ENCODE peak calls at places on chromosomes 11 and 22, in five cellular contexts. H is hepatocyte; M is CD4-positive, alpha-beta T cell; D is body of pancreas; V is left ventricle myocardium inferior. K is an unnamed sample.

GRCh38 chr11:62542111-62542745 is 4.4 kb downstream of the AHNAK start:
- DNase-seq in D (no peak), M (no peak), H (no peak), V (no peak), K (no peak)

GRCh38 chr22:48646216-48646925 is 1181.3 kb downstream of the BRD1 start:
- DNase-seq in H (no peak), D (no peak), M (no peak), V (no peak), K (no peak)

GRCh38 chr11:44058275-44058674 is 7.8 kb upstream of the ACCS start:
- DNase-seq in V (no peak), H (no peak), M (no peak), D (no peak), K (no peak)

GRCh38 chr22:25368271-25368670 is 148.8 kb downstream of the CRYBB2 start:
- DNase-seq in V (no peak), M (no peak), H (peak; percentile 28), D (no peak), K (peak; percentile 44)

GRCh38 chr11:73404506-73405145 is 28.4 kb downstream of the RELT start:
- DNase-seq in V (no peak), M (no peak), D (no peak), H (no peak), K (no peak)

GRCh38 chr11:61667684-61668320 is 12.4 kb upstream of the DAGLA start:
- DNase-seq in V (no peak), H (no peak), M (no peak), D (no peak), K (no peak)

GRCh38 chr11:119389611-119390254 is 8.2 kb upstream of the USP2 start:
- DNase-seq in V (no peak), M (no peak), D (peak; percentile 19), H (no peak), K (no peak)

GRCh38 chr11:64259533-64260067 is 8.3 kb downstream of the PLCB3 start:
- DNase-seq in H (no peak), V (no peak), D (no peak), M (no peak), K (no peak)

GRCh38 chr11:128361451-128362020 is 225.8 kb downstream of the ETS1 start:
- DNase-seq in D (no peak), H (peak; percentile 59), M (no peak), V (no peak), K (no peak)

GRCh38 chr22:26404851-26405357 is 24.2 kb upstream of the ASPHD2 start:
- DNase-seq in V (no peak), D (no peak), M (no peak), H (no peak), K (no peak)

GRCh38 chr11:18608373-18608772 is 8.8 kb downstream of the MISFA start:
- DNase-seq in M (no peak), D (no peak), V (no peak), H (peak; percentile 27), K (no peak)

GRCh38 chr11:10454902-10455631 is at the start of gene AMPD3:
- DNase-seq in M (no peak), D (no peak), H (peak; percentile 81), V (no peak), K (peak; percentile 89)

GRCh38 chr11:1162498-1163311 is 5.0 kb downstream of the MUC5AC start:
- DNase-seq in H (no peak), M (no peak), V (no peak), D (no peak), K (no peak)

GRCh38 chr11:118373263-118373662 is 13.9 kb downstream of the UBE4A start:
- DNase-seq in D (no peak), M (no peak), V (no peak), H (no peak), K (no peak)

GRCh38 chr11:44997566-44997965 is 46.9 kb upstream of the TP53I11 start:
- DNase-seq in M (no peak), D (no peak), H (no peak), V (no peak), K (no peak)

GRCh38 chr11:104089481-104089880 is 53.0 kb downstream of the DDI1 start:
- DNase-seq in H (no peak), V (no peak), D (no peak), M (no peak), K (no peak)

GRCh38 chr11:63459586-63459985 is 31.4 kb downstream of the PLAAT5 start:
- DNase-seq in D (no peak), V (no peak), H (no peak), M (no peak), K (no peak)

GRCh38 chr11:65435981-65436411 is 13.4 kb downstream of the NEAT1 start:
- DNase-seq in M (no peak), H (no peak), D (peak; percentile 23), V (no peak), K (no peak)

GRCh38 chr22:31933816-31934482 is 10.4 kb upstream of the YWHAH start:
- DNase-seq in D (no peak), V (no peak), H (no peak), M (no peak), K (no peak)

GRCh38 chr22:49672013-49672516 is 155.6 kb downstream of the BRD1 start:
- DNase-seq in H (no peak), V (no peak), M (no peak), D (no peak), K (no peak)

GRCh38 chr22:49671331-49672012 is 156.2 kb downstream of the BRD1 start:
- DNase-seq in V (no peak), H (no peak), D (peak; percentile 7), M (no peak), K (no peak)

GRCh38 chr22:49668402-49668801 is 159.3 kb downstream of the BRD1 start:
- DNase-seq in H (no peak), D (no peak), M (no peak), V (no peak), K (no peak)

GRCh38 chr22:49673048-49673447 is 154.6 kb downstream of the BRD1 start:
- DNase-seq in H (no peak), M (no peak), D (no peak), V (no peak), K (no peak)

DNA sequence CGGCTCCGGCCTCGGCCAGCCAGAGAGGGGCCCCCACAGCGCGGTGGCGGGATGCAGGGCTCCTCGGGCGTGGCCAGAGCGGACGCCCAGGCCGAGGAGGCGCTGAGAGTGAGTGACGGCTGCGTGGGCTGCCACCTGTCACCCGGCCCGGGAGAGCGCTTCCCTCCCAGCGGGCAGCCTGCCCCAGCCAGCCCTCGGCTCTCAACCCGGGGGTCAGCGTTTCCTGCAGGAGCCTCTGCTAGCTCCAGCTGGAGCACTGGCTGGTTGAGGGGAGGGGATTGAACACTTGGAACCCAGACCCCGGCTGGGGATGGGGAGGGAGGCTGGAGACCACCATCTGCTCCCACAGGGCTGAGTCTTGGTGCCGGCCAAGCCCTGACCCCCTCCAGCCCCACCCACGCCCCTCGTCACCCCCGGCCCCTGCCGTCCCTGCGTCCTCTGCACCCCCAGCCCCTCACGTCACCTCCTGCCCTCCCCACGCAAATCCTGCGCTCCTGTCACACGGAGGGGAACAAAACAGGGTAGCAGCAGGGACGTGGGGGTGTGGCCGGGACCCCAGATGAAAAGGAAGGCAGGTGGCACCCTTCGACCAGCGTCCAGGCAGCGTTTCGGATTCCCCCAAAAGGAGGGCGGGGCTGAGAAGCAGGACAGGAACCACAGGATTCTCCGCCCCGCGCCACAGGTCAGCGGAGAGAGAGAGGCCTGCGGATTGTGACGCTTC is 156.9 kb downstream of the BRD1 start:
- DNase-seq in H (no peak), D (peak; percentile 9), V (no peak), M (no peak), K (no peak)
- H3K27ac ChIP-seq in H (no peak overlapping the region), D (no peak overlapping the region), V (peak overlapping the region; percentile 41), M (no peak overlapping the region), K (no peak overlapping the region)

GRCh38 chr11:13726456-13726855 is 58.0 kb downstream of the FAR1 start:
- DNase-seq in M (no peak), V (no peak), D (no peak), H (no peak), K (no peak)
- H3K27ac ChIP-seq in M (no peak overlapping the region), V (no peak overlapping the region), D (no peak overlapping the region), H (no peak overlapping the region), K (no peak overlapping the region)

DNA sequence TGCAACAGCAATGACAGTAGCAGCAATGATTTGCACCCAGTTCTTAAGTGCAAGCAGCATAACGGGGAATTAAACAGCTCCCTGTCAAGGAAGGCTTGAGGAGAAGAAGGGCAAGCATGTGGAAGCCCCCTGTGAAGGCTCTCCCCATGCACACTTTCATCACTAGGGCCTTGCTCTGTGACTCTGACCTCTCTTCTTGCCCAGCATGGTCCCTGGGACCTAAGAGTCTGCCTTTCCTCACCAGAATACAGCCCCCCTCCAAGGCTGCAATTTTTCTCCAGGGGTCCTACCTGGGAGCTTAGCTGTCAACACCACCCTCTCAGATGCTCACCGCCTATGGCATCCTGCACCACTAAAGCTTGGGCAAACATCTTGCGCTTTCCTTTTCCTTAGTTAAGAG is 187.5 kb downstream of the ADAMTS15 start:
- DNase-seq in M (no peak), V (no peak), D (no peak), H (no peak), K (no peak)
- H3K27ac ChIP-seq in M (no peak overlapping the region), V (no peak overlapping the region), D (no peak overlapping the region), H (no peak overlapping the region), K (peak overlapping the region; percentile 81)

DNA sequence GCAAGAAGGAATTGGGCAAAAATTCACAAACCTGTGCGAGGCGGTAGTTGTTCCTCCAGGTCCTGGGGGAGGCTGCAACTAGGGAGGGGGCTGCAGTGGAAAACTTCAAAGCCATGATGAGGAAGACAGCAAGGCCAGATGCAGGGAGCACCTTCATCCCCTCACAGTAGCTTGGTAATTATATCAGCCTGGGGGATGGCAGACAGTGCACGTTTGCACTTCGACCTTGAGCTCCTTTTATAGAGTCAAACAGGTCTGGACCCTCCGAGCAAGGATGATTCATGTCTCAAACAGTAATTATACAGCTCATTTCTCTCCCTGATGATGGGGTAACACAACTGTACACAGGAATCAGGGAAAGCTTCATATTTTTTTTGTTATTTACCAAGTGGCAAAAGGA is at the start of gene MMP20:
- DNase-seq in M (no peak), V (no peak), D (no peak), H (no peak), K (no peak)
- H3K27ac ChIP-seq in M (no peak within 1 kb of the TSS), V (no peak within 1 kb of the TSS), D (no peak within 1 kb of the TSS), H (peak within 1 kb of the TSS; percentile 12), K (no peak within 1 kb of the TSS)

GRCh38 chr11:36016263-36016662 is 72.4 kb downstream of the LDLRAD3 start:
- DNase-seq in M (no peak), H (no peak), V (no peak), D (no peak), K (no peak)
- H3K27ac ChIP-seq in M (no peak overlapping the region), H (no peak overlapping the region), V (peak overlapping the region; percentile 16), D (no peak overlapping the region), K (no peak overlapping the region)

DNA sequence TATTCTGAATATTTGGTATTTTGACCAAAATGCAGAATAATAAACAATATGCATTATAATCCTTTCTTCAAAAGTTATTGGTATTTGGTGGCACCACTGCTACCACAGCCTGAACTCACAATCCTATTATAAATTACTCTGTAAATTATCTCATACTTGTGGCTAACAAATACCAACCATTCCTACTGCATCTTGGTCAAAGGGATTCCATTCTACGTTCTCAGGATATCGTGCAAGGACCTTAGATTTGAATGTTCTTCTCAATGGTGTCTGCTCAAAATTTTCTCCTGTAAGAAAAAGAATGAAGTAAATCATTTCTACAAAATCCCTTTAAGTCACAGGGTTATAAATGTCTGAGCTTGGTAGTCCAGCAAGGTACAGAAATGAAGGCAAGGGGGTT is 58.7 kb downstream of the DENND5A start:
- DNase-seq in V (no peak), D (no peak), M (no peak), H (no peak), K (no peak)
- H3K27ac ChIP-seq in V (no peak overlapping the region), D (no peak overlapping the region), M (no peak overlapping the region), H (no peak overlapping the region), K (no peak overlapping the region)

GRCh38 chr22:29605236-29605850 is 1.9 kb downstream of the NF2 start:
- DNase-seq in D (no peak), H (no peak), V (no peak), M (no peak), K (no peak)
- H3K27ac ChIP-seq in D (no peak overlapping the region), H (no peak overlapping the region), V (no peak overlapping the region), M (no peak overlapping the region), K (no peak overlapping the region)